ENCODE peak calls at places on chromosomes 11 and 22, in five cellular contexts. W is COR-L47, M is aorta, S is iris pigment epithelial cell, B is HEK293T. I is an unnamed sample.
A peak's percentile ranks its signal among the peaks of the same experiment; 100 is the strongest.

GRCh38 chr11:15692739-15693138 is 578.0 kb downstream of the INSC start:
- DNase-seq in S (peak; percentile 1), M (no peak), B (no peak), W (no peak), I (peak; percentile 14)

GRCh38 chr11:75347781-75348613 is 3.5 kb downstream of the ARRB1 start:
- DNase-seq in S (peak; percentile 88), B (no peak), W (no peak), M (no peak), I (peak; percentile 91)

GRCh38 chr11:105100206-105100605 is 39.4 kb downstream of the CARD18 start:
- DNase-seq in M (no peak), W (no peak), S (peak; percentile 16), B (no peak), I (peak; percentile 28)

GRCh38 chr22:41598081-41598480 is 8.4 kb upstream of the PMM1 start:
- DNase-seq in S (peak; percentile 90), B (no peak), M (no peak), W (no peak), I (peak; percentile 87)

GRCh38 chr11:61730222-61730994 is 22.0 kb upstream of the MYRF start:
- DNase-seq in W (peak; percentile 97), M (no peak), S (no peak), B (no peak), I (no peak)

GRCh38 chr11:62048101-62048500 is 75.7 kb upstream of the INCENP start:
- DNase-seq in W (no peak), B (no peak), M (no peak), S (peak; percentile 5), I (peak; percentile 28)

GRCh38 chr22:48741540-48741939 is 1086.1 kb downstream of the BRD1 start:
- DNase-seq in W (no peak), M (peak; percentile 52), B (no peak), S (no peak), I (no peak)

GRCh38 chr11:100638648-100639047 is 48.4 kb upstream of the ARHGAP42 start:
- DNase-seq in B (no peak), M (no peak), S (peak; percentile 38), W (no peak), I (peak; percentile 56)

GRCh38 chr11:114876231-114876630 is 197.9 kb downstream of the NXPE2 start:
- DNase-seq in S (no peak), M (no peak), W (no peak), B (no peak), I (no peak)

GRCh38 chr11:77085652-77086051 is 17.0 kb upstream of the OMP start:
- DNase-seq in M (peak; percentile 59), B (no peak), W (no peak), S (no peak), I (no peak)

GRCh38 chr11:55571828-55572227 is at the start of gene OR4C16:
- DNase-seq in S (no peak), M (no peak), W (no peak), B (no peak), I (no peak)

GRCh38 chr11:76626921-76627391 is 43.6 kb downstream of the LRRC32 start:
- DNase-seq in B (no peak), S (peak; percentile 45), M (peak; percentile 77), W (no peak), I (peak; percentile 38)

GRCh38 chr22:40414306-40414705 is 43.9 kb downstream of the SGSM3 start:
- DNase-seq in W (no peak), S (peak; percentile 11), B (no peak), M (no peak), I (no peak)

GRCh38 chr11:2202071-2202899 is 30.7 kb upstream of the TH start:
- DNase-seq in S (no peak), W (no peak), M (peak; percentile 63), B (no peak), I (no peak)

GRCh38 chr22:44623771-44624510 is 78.1 kb upstream of the PRR5 start:
- DNase-seq in W (peak; percentile 20), B (peak; percentile 63), M (peak; percentile 62), S (peak; percentile 12), I (peak; percentile 37)

GRCh38 chr11:64469288-64469687 is 110.3 kb downstream of the RPS6KA4 start:
- DNase-seq in S (no peak), W (no peak), M (no peak), B (no peak), I (no peak)

GRCh38 chr11:16891964-16892363 is 122.2 kb downstream of the PLEKHA7 start:
- DNase-seq in S (peak; percentile 82), M (no peak), B (no peak), W (no peak), I (peak; percentile 44)

GRCh38 chr22:37484115-37485005 is 1.8 kb downstream of the MFNG start:
- DNase-seq in B (no peak), W (no peak), S (no peak), M (peak; percentile 86), I (peak; percentile 41)

GRCh38 chr11:95147364-95147905 is 57.8 kb downstream of the ENDOD1 start:
- DNase-seq in M (no peak), B (no peak), S (peak; percentile 94), W (no peak), I (peak; percentile 94)

GRCh38 chr11:65212226-65212801 is 30.6 kb downstream of the CAPN1 start:
- DNase-seq in W (no peak), M (no peak), B (no peak), S (no peak), I (no peak)

GRCh38 chr22:48936391-48936790 is 891.3 kb downstream of the BRD1 start:
- DNase-seq in B (no peak), S (no peak), M (peak; percentile 15), W (no peak), I (no peak)

GRCh38 chr11:107606122-107606521 is 15.2 kb downstream of the ELMOD1 start:
- DNase-seq in S (peak; percentile 5), B (no peak), M (no peak), W (no peak), I (no peak)

GRCh38 chr22:49295851-49296560 is 531.7 kb downstream of the BRD1 start:
- DNase-seq in S (no peak), M (peak; percentile 69), W (no peak), B (no peak), I (no peak)

GRCh38 chr11:102172127-102172848 is 62.0 kb downstream of the YAP1 start:
- DNase-seq in B (no peak), W (no peak), M (peak; percentile 57), S (peak; percentile 67), I (peak; percentile 71)

GRCh38 chr11:6746086-6746618 is 25.6 kb downstream of the OR2AG2 start:
- DNase-seq in M (no peak), S (peak; percentile 31), W (no peak), B (no peak), I (peak; percentile 37)

GRCh38 chr11:116563028-116563712 is 209.6 kb downstream of the BUD13 start:
- DNase-seq in S (no peak), B (no peak), M (no peak), W (no peak), I (no peak)

GRCh38 chr11:134643519-134644042 is 231.5 kb upstream of the B3GAT1 start:
- DNase-seq in B (no peak), M (peak; percentile 14), W (no peak), S (no peak), I (no peak)

GRCh38 chr11:45436966-45437365 is 150.8 kb upstream of the SYT13 start:
- DNase-seq in M (no peak), S (no peak), B (no peak), W (no peak), I (no peak)

GRCh38 chr11:62260261-62260953 is 9.6 kb upstream of the SCGB2A2 start:
- DNase-seq in B (no peak), S (no peak), W (no peak), M (no peak), I (no peak)

GRCh38 chr22:23457586-23457985 is 122.5 kb downstream of the IGLL1 start:
- DNase-seq in S (no peak), W (peak; percentile 28), M (peak; percentile 66), B (no peak), I (no peak)

GRCh38 chr22:35480627-35481565 is 59.7 kb upstream of the RASD2 start:
- DNase-seq in W (no peak), B (no peak), M (peak; percentile 53), S (no peak), I (no peak)

GRCh38 chr11:103744496-103745153 is 291.8 kb upstream of the DDI1 start:
- DNase-seq in S (no peak), W (no peak), M (no peak), B (no peak), I (no peak)

GRCh38 chr11:17719940-17720795 is 797 bp downstream of the MYOD1 start:
- DNase-seq in S (peak; percentile 33), M (no peak), B (peak; percentile 41), W (no peak), I (peak; percentile 13)

GRCh38 chr11:66543263-66544107 is 2.4 kb downstream of the ZDHHC24 start:
- DNase-seq in B (no peak), W (no peak), S (peak; percentile 63), M (peak; percentile 84), I (peak; percentile 66)

GRCh38 chr22:48428556-48429371 is 1398.9 kb downstream of the BRD1 start:
- DNase-seq in B (no peak), W (no peak), M (peak; percentile 31), S (peak; percentile 4), I (peak; percentile 1)

GRCh38 chr22:17484608-17485007 is 78.7 kb upstream of the SLC25A18 start:
- DNase-seq in B (no peak), M (no peak), W (no peak), S (no peak), I (no peak)

I was measured in choroid plexus epithelial cell.